ENCODE peak calls at places on chromosomes 6 and 20, in nine cellular contexts. One of them, this sample, is unnamed.

GRCh38 chr6:157358287-157358686 is 22.7 kb upstream of the ZDHHC14 start:
- DNase-seq in IMR-90: no peak
- DNase-seq in DMS153: no peak
- DNase-seq in NCI-H2081: no peak
- DNase-seq in endothelial cell: no peak
- DNase-seq in activated gamma-delta T cell: no peak
- DNase-seq in WTC11: no peak
- DNase-seq in NCI-H2029: no peak
- DNase-seq in stimulated activated CD4-positive, alpha-beta T cell treated with anti-CD3 and anti-CD28 coated beads, Interleukin-1b, Interleukin-23, amount 100 ng/mL, for 24 hours: no peak
- DNase-seq in this sample: no peak

GRCh38 chr6:1701668-1702353 is 92.1 kb downstream of the FOXC1 start:
- DNase-seq in NCI-H2081: no peak
- DNase-seq in WTC11: no peak
- DNase-seq in IMR-90: peak; percentile 95
- DNase-seq in stimulated activated CD4-positive, alpha-beta T cell treated with anti-CD3 and anti-CD28 coated beads, Interleukin-1b, Interleukin-23, amount 100 ng/mL, for 24 hours: no peak
- DNase-seq in activated gamma-delta T cell: no peak
- DNase-seq in DMS153: no peak
- DNase-seq in NCI-H2029: no peak
- DNase-seq in endothelial cell: no peak
- DNase-seq in this sample: no peak

GRCh38 chr6:138563650-138564049 is 64.4 kb upstream of the NHSL1 start:
- DNase-seq in IMR-90: no peak
- DNase-seq in DMS153: no peak
- DNase-seq in NCI-H2081: no peak
- DNase-seq in endothelial cell: no peak
- DNase-seq in NCI-H2029: no peak
- DNase-seq in WTC11: no peak
- DNase-seq in activated gamma-delta T cell: no peak
- DNase-seq in stimulated activated CD4-positive, alpha-beta T cell treated with anti-CD3 and anti-CD28 coated beads, Interleukin-1b, Interleukin-23, amount 100 ng/mL, for 24 hours: no peak
- DNase-seq in this sample: peak; percentile 18

GRCh38 chr20:61722146-61722678 is 343.5 kb downstream of the TAF4 start:
- DNase-seq in DMS153: no peak
- DNase-seq in IMR-90: no peak
- DNase-seq in WTC11: no peak
- DNase-seq in stimulated activated CD4-positive, alpha-beta T cell treated with anti-CD3 and anti-CD28 coated beads, Interleukin-1b, Interleukin-23, amount 100 ng/mL, for 24 hours: no peak
- DNase-seq in NCI-H2029: no peak
- DNase-seq in endothelial cell: no peak
- DNase-seq in activated gamma-delta T cell: no peak
- DNase-seq in NCI-H2081: no peak
- DNase-seq in this sample: no peak

GRCh38 chr6:125314019-125314581 is 12.3 kb upstream of the HDDC2 start:
- DNase-seq in DMS153: peak; percentile 51
- DNase-seq in IMR-90: peak; percentile 61
- DNase-seq in activated gamma-delta T cell: no peak
- DNase-seq in endothelial cell: peak; percentile 70
- DNase-seq in NCI-H2081: peak; percentile 60
- DNase-seq in WTC11: peak; percentile 64
- DNase-seq in stimulated activated CD4-positive, alpha-beta T cell treated with anti-CD3 and anti-CD28 coated beads, Interleukin-1b, Interleukin-23, amount 100 ng/mL, for 24 hours: no peak
- DNase-seq in NCI-H2029: peak; percentile 85
- DNase-seq in this sample: peak; percentile 49

GRCh38 chr20:20860078-20860806 is 147.8 kb upstream of the RALGAPA2 start:
- DNase-seq in endothelial cell: peak; percentile 97
- DNase-seq in stimulated activated CD4-positive, alpha-beta T cell treated with anti-CD3 and anti-CD28 coated beads, Interleukin-1b, Interleukin-23, amount 100 ng/mL, for 24 hours: peak; percentile 81
- DNase-seq in DMS153: peak; percentile 77
- DNase-seq in NCI-H2029: peak; percentile 82
- DNase-seq in WTC11: peak; percentile 99
- DNase-seq in IMR-90: peak; percentile 74
- DNase-seq in activated gamma-delta T cell: no peak
- DNase-seq in NCI-H2081: peak; percentile 89
- DNase-seq in this sample: peak; percentile 89

GRCh38 chr20:45011108-45011526 is 44.8 kb downstream of the STK4 start:
- DNase-seq in DMS153: peak; percentile 21
- DNase-seq in NCI-H2081: peak; percentile 43
- DNase-seq in IMR-90: peak; percentile 80
- DNase-seq in WTC11: peak; percentile 57
- DNase-seq in stimulated activated CD4-positive, alpha-beta T cell treated with anti-CD3 and anti-CD28 coated beads, Interleukin-1b, Interleukin-23, amount 100 ng/mL, for 24 hours: peak; percentile 21
- DNase-seq in NCI-H2029: peak; percentile 56
- DNase-seq in activated gamma-delta T cell: no peak
- DNase-seq in endothelial cell: peak; percentile 41
- DNase-seq in this sample: peak; percentile 57

GRCh38 chr6:7236312-7237209 is 76.4 kb downstream of the SSR1 start:
- DNase-seq in NCI-H2029: peak; percentile 66
- DNase-seq in WTC11: no peak
- DNase-seq in activated gamma-delta T cell: no peak
- DNase-seq in NCI-H2081: no peak
- DNase-seq in DMS153: no peak
- DNase-seq in endothelial cell: no peak
- DNase-seq in IMR-90: no peak
- DNase-seq in stimulated activated CD4-positive, alpha-beta T cell treated with anti-CD3 and anti-CD28 coated beads, Interleukin-1b, Interleukin-23, amount 100 ng/mL, for 24 hours: no peak
- DNase-seq in this sample: no peak

GRCh38 chr20:21437816-21438215 is 40.5 kb upstream of the NKX2-4 start:
- DNase-seq in NCI-H2029: no peak
- DNase-seq in DMS153: no peak
- DNase-seq in NCI-H2081: no peak
- DNase-seq in IMR-90: no peak
- DNase-seq in activated gamma-delta T cell: no peak
- DNase-seq in stimulated activated CD4-positive, alpha-beta T cell treated with anti-CD3 and anti-CD28 coated beads, Interleukin-1b, Interleukin-23, amount 100 ng/mL, for 24 hours: no peak
- DNase-seq in endothelial cell: no peak
- DNase-seq in WTC11: no peak
- DNase-seq in this sample: no peak

GRCh38 chr6:114783783-114784182 is 441.0 kb upstream of the HS3ST5 start:
- DNase-seq in endothelial cell: no peak
- DNase-seq in DMS153: no peak
- DNase-seq in activated gamma-delta T cell: no peak
- DNase-seq in IMR-90: no peak
- DNase-seq in NCI-H2081: no peak
- DNase-seq in NCI-H2029: no peak
- DNase-seq in stimulated activated CD4-positive, alpha-beta T cell treated with anti-CD3 and anti-CD28 coated beads, Interleukin-1b, Interleukin-23, amount 100 ng/mL, for 24 hours: no peak
- DNase-seq in WTC11: no peak
- DNase-seq in this sample: no peak

GRCh38 chr6:3911614-3912336 is 62.6 kb downstream of the FAM50B start:
- DNase-seq in IMR-90: peak; percentile 92
- DNase-seq in activated gamma-delta T cell: no peak
- DNase-seq in DMS153: no peak
- DNase-seq in WTC11: no peak
- DNase-seq in NCI-H2029: peak; percentile 43
- DNase-seq in stimulated activated CD4-positive, alpha-beta T cell treated with anti-CD3 and anti-CD28 coated beads, Interleukin-1b, Interleukin-23, amount 100 ng/mL, for 24 hours: no peak
- DNase-seq in NCI-H2081: peak; percentile 16
- DNase-seq in endothelial cell: no peak
- DNase-seq in this sample: no peak

GRCh38 chr20:35988910-35989463 is 20.6 kb downstream of the CNBD2 start:
- DNase-seq in activated gamma-delta T cell: no peak
- DNase-seq in IMR-90: no peak
- DNase-seq in endothelial cell: no peak
- DNase-seq in stimulated activated CD4-positive, alpha-beta T cell treated with anti-CD3 and anti-CD28 coated beads, Interleukin-1b, Interleukin-23, amount 100 ng/mL, for 24 hours: no peak
- DNase-seq in WTC11: no peak
- DNase-seq in NCI-H2029: no peak
- DNase-seq in NCI-H2081: no peak
- DNase-seq in DMS153: no peak
- DNase-seq in this sample: no peak